ENCODE peak calls at places on chromosome 10, in eight cellular contexts. One of them, this sample, is unnamed.

GRCh38 chr10:21314234-21314633 is 211.2 kb downstream of the SKIDA1 start:
- DNase-seq in fibroblast of lung: peak; percentile 77
- DNase-seq in small intestine: no peak
- DNase-seq in HepG2: peak; percentile 27
- DNase-seq in CD4-positive, CD25-positive, alpha-beta regulatory T cell: no peak
- DNase-seq in sigmoid colon: no peak
- DNase-seq in OCI-LY7: no peak
- DNase-seq in stomach: no peak
- DNase-seq in this sample: no peak

GRCh38 chr10:31949266-31949665 is 20.6 kb upstream of the ARHGAP12 start:
- DNase-seq in fibroblast of lung: no peak
- DNase-seq in small intestine: no peak
- DNase-seq in HepG2: no peak
- DNase-seq in CD4-positive, CD25-positive, alpha-beta regulatory T cell: no peak
- DNase-seq in sigmoid colon: no peak
- DNase-seq in OCI-LY7: no peak
- DNase-seq in stomach: no peak
- DNase-seq in this sample: no peak

GRCh38 chr10:103861501-103861900 is 6.1 kb upstream of the SH3PXD2A start:
- DNase-seq in fibroblast of lung: peak; percentile 74
- DNase-seq in small intestine: no peak
- DNase-seq in HepG2: no peak
- DNase-seq in CD4-positive, CD25-positive, alpha-beta regulatory T cell: no peak
- DNase-seq in sigmoid colon: no peak
- DNase-seq in OCI-LY7: no peak
- DNase-seq in stomach: no peak
- DNase-seq in this sample: no peak

GRCh38 chr10:22369433-22370072 is 24.3 kb downstream of the SPAG6 start:
- DNase-seq in fibroblast of lung: no peak
- DNase-seq in small intestine: no peak
- DNase-seq in HepG2: no peak
- DNase-seq in CD4-positive, CD25-positive, alpha-beta regulatory T cell: no peak
- DNase-seq in sigmoid colon: no peak
- DNase-seq in OCI-LY7: no peak
- DNase-seq in stomach: no peak
- DNase-seq in this sample: no peak

GRCh38 chr10:316390-316789 is 181.1 kb downstream of the ZMYND11 start:
- DNase-seq in fibroblast of lung: no peak
- DNase-seq in small intestine: no peak
- DNase-seq in HepG2: no peak
- DNase-seq in CD4-positive, CD25-positive, alpha-beta regulatory T cell: no peak
- DNase-seq in sigmoid colon: no peak
- DNase-seq in OCI-LY7: no peak
- DNase-seq in stomach: no peak
- DNase-seq in this sample: no peak

GRCh38 chr10:120221873-120222485 is 235.0 kb upstream of the PLPP4 start:
- DNase-seq in fibroblast of lung: peak; percentile 25
- DNase-seq in small intestine: peak; percentile 56
- DNase-seq in HepG2: peak; percentile 64
- DNase-seq in CD4-positive, CD25-positive, alpha-beta regulatory T cell: no peak
- DNase-seq in sigmoid colon: no peak
- DNase-seq in OCI-LY7: peak; percentile 43
- DNase-seq in stomach: peak; percentile 35
- DNase-seq in this sample: peak; percentile 19

GRCh38 chr10:111360260-111360925 is 283.6 kb downstream of the ADRA2A start:
- DNase-seq in fibroblast of lung: no peak
- DNase-seq in small intestine: peak; percentile 58
- DNase-seq in HepG2: peak; percentile 69
- DNase-seq in CD4-positive, CD25-positive, alpha-beta regulatory T cell: no peak
- DNase-seq in sigmoid colon: no peak
- DNase-seq in OCI-LY7: peak; percentile 64
- DNase-seq in stomach: peak; percentile 51
- DNase-seq in this sample: no peak

GRCh38 chr10:953836-954235 is 22.3 kb upstream of the LARP4B start:
- DNase-seq in fibroblast of lung: no peak
- DNase-seq in small intestine: no peak
- DNase-seq in HepG2: no peak
- DNase-seq in CD4-positive, CD25-positive, alpha-beta regulatory T cell: no peak
- DNase-seq in sigmoid colon: peak; percentile 29
- DNase-seq in OCI-LY7: no peak
- DNase-seq in stomach: no peak
- DNase-seq in this sample: no peak

GRCh38 chr10:102801978-102802377 is 35.2 kb downstream of the CYP17A1 start:
- DNase-seq in fibroblast of lung: no peak
- DNase-seq in small intestine: peak; percentile 42
- DNase-seq in HepG2: no peak
- DNase-seq in CD4-positive, CD25-positive, alpha-beta regulatory T cell: no peak
- DNase-seq in sigmoid colon: no peak
- DNase-seq in OCI-LY7: no peak
- DNase-seq in stomach: no peak
- DNase-seq in this sample: no peak

GRCh38 chr10:50635286-50635685 is 11.5 kb upstream of the SGMS1 start:
- DNase-seq in fibroblast of lung: peak; percentile 96
- DNase-seq in small intestine: no peak
- DNase-seq in HepG2: no peak
- DNase-seq in CD4-positive, CD25-positive, alpha-beta regulatory T cell: no peak
- DNase-seq in sigmoid colon: no peak
- DNase-seq in OCI-LY7: no peak
- DNase-seq in stomach: no peak
- DNase-seq in this sample: no peak

GRCh38 chr10:69732147-69732825 is 69.4 kb upstream of the COL13A1 start:
- DNase-seq in fibroblast of lung: no peak
- DNase-seq in small intestine: no peak
- DNase-seq in HepG2: no peak
- DNase-seq in CD4-positive, CD25-positive, alpha-beta regulatory T cell: no peak
- DNase-seq in sigmoid colon: peak; percentile 61
- DNase-seq in OCI-LY7: no peak
- DNase-seq in stomach: no peak
- DNase-seq in this sample: no peak

DNA sequence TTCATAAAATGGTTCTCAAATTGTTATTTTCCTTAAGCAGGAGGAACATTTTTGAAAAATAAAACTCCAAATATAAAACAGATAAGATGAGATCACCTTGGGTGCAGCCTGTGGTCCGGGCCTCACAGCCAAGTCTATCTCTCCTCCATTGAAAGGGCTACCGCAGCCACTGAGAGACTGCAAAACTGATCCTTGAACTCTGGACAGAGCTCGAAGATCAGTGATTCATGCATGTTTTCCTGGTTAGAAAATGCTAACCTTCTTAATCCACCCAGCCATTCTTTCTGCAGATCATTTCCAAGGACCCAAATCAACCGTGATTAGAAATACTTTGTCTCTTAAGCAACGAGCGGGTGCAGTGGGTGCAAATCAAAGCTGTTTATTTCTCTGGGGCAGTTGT is 378.8 kb downstream of the PLXDC2 start:
- DNase-seq in fibroblast of lung: no peak
- DNase-seq in small intestine: peak; percentile 82
- DNase-seq in HepG2: no peak
- DNase-seq in CD4-positive, CD25-positive, alpha-beta regulatory T cell: no peak
- DNase-seq in sigmoid colon: no peak
- DNase-seq in OCI-LY7: no peak
- DNase-seq in stomach: no peak
- DNase-seq in this sample: no peak
- H3K27ac ChIP-seq in fibroblast of lung: no peak overlapping the region
- H3K27ac ChIP-seq in small intestine: no peak overlapping the region
- H3K27ac ChIP-seq in HepG2: no peak overlapping the region
- H3K27ac ChIP-seq in CD4-positive, CD25-positive, alpha-beta regulatory T cell: no peak overlapping the region
- H3K27ac ChIP-seq in sigmoid colon: no peak overlapping the region
- H3K27ac ChIP-seq in OCI-LY7: no peak overlapping the region
- H3K27ac ChIP-seq in stomach: no peak overlapping the region
- H3K27ac ChIP-seq in this sample: no peak overlapping the region

GRCh38 chr10:24820616-24821015 is 96.9 kb upstream of the ARHGAP21 start:
- DNase-seq in fibroblast of lung: peak; percentile 34
- DNase-seq in small intestine: no peak
- DNase-seq in HepG2: no peak
- DNase-seq in CD4-positive, CD25-positive, alpha-beta regulatory T cell: no peak
- DNase-seq in sigmoid colon: no peak
- DNase-seq in OCI-LY7: no peak
- DNase-seq in stomach: peak; percentile 29
- DNase-seq in this sample: no peak
- H3K4me1 ChIP-seq in fibroblast of lung: peaks cover 2% of the 10 kb centered on the region
- H3K4me1 ChIP-seq in small intestine: no peaks in the 10 kb centered on the region
- H3K4me1 ChIP-seq in HepG2: no peaks in the 10 kb centered on the region
- H3K4me1 ChIP-seq in CD4-positive, CD25-positive, alpha-beta regulatory T cell: peaks cover 6% of the 10 kb centered on the region
- H3K4me1 ChIP-seq in sigmoid colon: no peaks in the 10 kb centered on the region
- H3K4me1 ChIP-seq in OCI-LY7: no peaks in the 10 kb centered on the region
- H3K4me1 ChIP-seq in stomach: no peaks in the 10 kb centered on the region
- H3K4me1 ChIP-seq in this sample: no peaks in the 10 kb centered on the region

DNA sequence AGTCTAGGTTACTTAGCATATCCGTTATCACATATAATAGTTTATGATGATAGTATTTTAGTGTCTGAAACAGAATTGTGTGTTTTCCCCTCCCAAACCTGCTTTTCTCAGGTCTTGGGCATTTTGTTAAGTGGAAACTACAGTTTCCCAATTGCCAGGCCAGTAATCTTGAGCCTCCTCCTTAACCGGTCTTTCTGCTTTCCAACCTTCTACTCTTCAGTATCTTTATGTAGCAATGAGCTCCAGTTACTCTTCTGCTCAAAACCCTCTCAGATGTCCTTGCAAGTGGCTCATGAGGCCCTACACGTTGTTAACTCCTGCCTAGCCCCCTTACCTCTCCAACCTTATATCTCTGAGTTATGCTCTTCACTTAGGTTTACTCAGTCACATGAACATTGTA is 22.0 kb downstream of the WAC start:
- DNase-seq in fibroblast of lung: no peak
- DNase-seq in small intestine: no peak
- DNase-seq in HepG2: no peak
- DNase-seq in CD4-positive, CD25-positive, alpha-beta regulatory T cell: no peak
- DNase-seq in sigmoid colon: no peak
- DNase-seq in OCI-LY7: no peak
- DNase-seq in stomach: no peak
- DNase-seq in this sample: no peak
- H3K36me3 ChIP-seq in fibroblast of lung: peaks cover 1% of the 10 kb centered on the region
- H3K36me3 ChIP-seq in small intestine: peaks cover 9% of the 10 kb centered on the region
- H3K36me3 ChIP-seq in HepG2: peaks cover 68% of the 10 kb centered on the region
- H3K36me3 ChIP-seq in CD4-positive, CD25-positive, alpha-beta regulatory T cell: peaks cover 41% of the 10 kb centered on the region
- H3K36me3 ChIP-seq in sigmoid colon: no peaks in the 10 kb centered on the region
- H3K36me3 ChIP-seq in OCI-LY7: peaks cover 100% of the 10 kb centered on the region
- H3K36me3 ChIP-seq in stomach: peaks cover 35% of the 10 kb centered on the region
- H3K36me3 ChIP-seq in this sample: no peaks in the 10 kb centered on the region

DNA sequence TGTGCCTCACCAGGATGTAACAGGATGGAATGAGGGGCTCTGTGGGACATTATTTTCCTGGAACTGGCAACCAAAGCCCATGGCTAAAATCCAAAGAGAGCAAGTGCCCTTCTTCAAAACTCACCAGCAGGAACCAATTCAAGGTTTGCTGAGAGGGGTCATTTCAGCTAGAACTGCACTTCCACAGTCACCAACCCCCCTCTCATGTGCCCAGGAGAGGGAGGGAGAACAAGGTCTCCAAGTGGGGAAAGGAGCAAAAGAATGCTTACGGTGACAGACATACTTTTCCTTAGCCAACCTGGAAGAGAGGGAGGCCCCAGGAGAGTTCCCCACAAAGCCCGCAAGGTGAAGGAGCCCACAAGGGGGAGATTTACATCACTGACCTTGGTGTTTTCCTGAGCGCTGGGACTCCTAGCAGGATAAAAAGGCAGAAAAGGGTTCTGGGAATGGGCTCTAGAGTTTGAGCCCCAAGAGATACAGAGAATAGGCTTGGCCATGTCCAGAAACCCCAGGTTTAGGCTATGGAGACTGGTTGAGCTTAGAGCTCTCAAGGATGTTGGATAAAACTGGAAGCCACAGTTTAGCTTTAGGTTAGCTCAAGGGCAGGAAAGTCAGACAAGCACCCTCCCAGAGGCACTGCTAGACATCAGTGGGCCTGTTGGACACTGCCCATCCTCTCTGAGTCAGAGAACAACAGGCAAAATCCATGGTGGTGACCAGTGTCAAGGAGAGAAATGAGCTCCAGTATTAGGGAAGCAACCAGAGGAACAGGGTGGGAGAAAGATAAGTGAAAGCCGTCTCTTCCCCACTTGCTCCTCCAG is 63.9 kb upstream of the GHITM start:
- DNase-seq in fibroblast of lung: no peak
- DNase-seq in small intestine: no peak
- DNase-seq in HepG2: no peak
- DNase-seq in CD4-positive, CD25-positive, alpha-beta regulatory T cell: no peak
- DNase-seq in sigmoid colon: no peak
- DNase-seq in OCI-LY7: no peak
- DNase-seq in stomach: no peak
- DNase-seq in this sample: no peak
- H3K27ac ChIP-seq in fibroblast of lung: peak overlapping the region; percentile 13
- H3K27ac ChIP-seq in small intestine: peak overlapping the region; percentile 52
- H3K27ac ChIP-seq in HepG2: no peak overlapping the region
- H3K27ac ChIP-seq in CD4-positive, CD25-positive, alpha-beta regulatory T cell: no peak overlapping the region
- H3K27ac ChIP-seq in sigmoid colon: peak overlapping the region; percentile 62
- H3K27ac ChIP-seq in OCI-LY7: no peak overlapping the region
- H3K27ac ChIP-seq in stomach: peak overlapping the region; percentile 69
- H3K27ac ChIP-seq in this sample: no peak overlapping the region

DNA sequence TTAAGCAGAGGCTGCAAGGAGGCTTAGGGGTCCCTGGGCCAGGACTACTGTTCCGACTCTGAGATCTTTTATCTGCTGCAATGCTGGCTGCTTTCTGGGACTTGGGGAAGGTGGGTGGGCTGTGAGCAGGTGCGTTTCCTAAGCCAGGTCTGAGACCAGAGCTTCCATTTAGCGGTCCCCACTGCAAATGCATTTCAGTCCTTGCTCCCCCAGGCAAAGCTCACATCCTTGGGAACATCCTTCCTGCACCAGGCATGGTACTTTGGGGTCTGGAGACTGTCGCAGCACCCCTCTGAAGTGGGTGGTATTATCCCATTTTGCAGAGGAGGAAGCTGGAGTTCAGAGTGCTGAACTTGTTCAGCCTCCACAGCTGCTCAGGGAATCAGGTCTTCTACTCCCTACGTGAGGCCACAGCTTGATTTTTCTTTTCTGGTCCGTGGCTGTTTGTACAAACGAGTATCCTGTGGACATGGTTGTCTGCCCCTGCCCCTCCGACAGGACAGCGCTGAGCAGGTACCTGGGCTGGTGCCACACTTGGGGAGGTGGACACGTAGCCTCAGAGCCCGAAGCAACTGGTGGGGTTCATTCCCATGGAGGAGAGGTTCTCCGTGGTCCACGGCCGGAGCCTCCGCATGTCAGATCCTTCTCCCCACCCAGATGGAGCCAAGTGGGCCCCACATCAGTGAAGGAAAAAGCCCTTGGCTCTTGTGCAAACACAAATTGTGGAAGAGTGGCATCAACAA is 20.0 kb downstream of the ZMIZ1 start:
- DNase-seq in fibroblast of lung: no peak
- DNase-seq in small intestine: no peak
- DNase-seq in HepG2: no peak
- DNase-seq in CD4-positive, CD25-positive, alpha-beta regulatory T cell: no peak
- DNase-seq in sigmoid colon: no peak
- DNase-seq in OCI-LY7: no peak
- DNase-seq in stomach: no peak
- DNase-seq in this sample: no peak
- H3K4me1 ChIP-seq in fibroblast of lung: peaks cover 18% of the 10 kb centered on the region
- H3K4me1 ChIP-seq in small intestine: peaks cover 2% of the 10 kb centered on the region
- H3K4me1 ChIP-seq in HepG2: peaks cover 94% of the 10 kb centered on the region
- H3K4me1 ChIP-seq in CD4-positive, CD25-positive, alpha-beta regulatory T cell: peaks cover 4% of the 10 kb centered on the region
- H3K4me1 ChIP-seq in sigmoid colon: no peaks in the 10 kb centered on the region
- H3K4me1 ChIP-seq in OCI-LY7: peaks cover 98% of the 10 kb centered on the region
- H3K4me1 ChIP-seq in stomach: peaks cover 100% of the 10 kb centered on the region
- H3K4me1 ChIP-seq in this sample: peaks cover 40% of the 10 kb centered on the region

This sample was measured in pancreas.